ENCODE peak calls at places on chromosomes 13 and 19, in six cellular contexts. One of them, this sample, is unnamed.
A peak's percentile ranks its signal among the peaks of the same experiment; 100 is the strongest.

GRCh38 chr19:44613295-44614168 is at the start of gene IGSF23:
- DNase-seq in tibial nerve: no peak
- DNase-seq in tibial artery: no peak
- DNase-seq in IMR-90: no peak
- DNase-seq in A549: no peak
- DNase-seq in uterus: no peak
- DNase-seq in this sample: no peak

GRCh38 chr13:110627761-110628476 is 12.6 kb downstream of the NAXD start:
- DNase-seq in tibial nerve: no peak
- DNase-seq in tibial artery: no peak
- DNase-seq in IMR-90: no peak
- DNase-seq in A549: no peak
- DNase-seq in uterus: no peak
- DNase-seq in this sample: no peak

GRCh38 chr13:29959086-29959485 is 108.7 kb upstream of the UBL3 start:
- DNase-seq in tibial nerve: no peak
- DNase-seq in tibial artery: no peak
- DNase-seq in IMR-90: no peak
- DNase-seq in A549: no peak
- DNase-seq in uterus: no peak
- DNase-seq in this sample: no peak

GRCh38 chr13:111388851-111389500 is 68.5 kb downstream of the TEX29 start:
- DNase-seq in tibial nerve: no peak
- DNase-seq in tibial artery: peak; percentile 17
- DNase-seq in IMR-90: no peak
- DNase-seq in A549: no peak
- DNase-seq in uterus: no peak
- DNase-seq in this sample: no peak

GRCh38 chr13:35512271-35512920 is 35.9 kb upstream of the MAB21L1 start:
- DNase-seq in tibial nerve: no peak
- DNase-seq in tibial artery: no peak
- DNase-seq in IMR-90: peak; percentile 90
- DNase-seq in A549: no peak
- DNase-seq in uterus: peak; percentile 54
- DNase-seq in this sample: peak; percentile 36

GRCh38 chr13:30892966-30893365 is 13.1 kb upstream of the MEDAG start:
- DNase-seq in tibial nerve: no peak
- DNase-seq in tibial artery: peak; percentile 79
- DNase-seq in IMR-90: peak; percentile 48
- DNase-seq in A549: peak; percentile 13
- DNase-seq in uterus: peak; percentile 78
- DNase-seq in this sample: no peak

GRCh38 chr19:46205183-46205984 is 24.2 kb upstream of the IGFL1 start:
- DNase-seq in tibial nerve: no peak
- DNase-seq in tibial artery: no peak
- DNase-seq in IMR-90: no peak
- DNase-seq in A549: no peak
- DNase-seq in uterus: no peak
- DNase-seq in this sample: no peak

GRCh38 chr13:25151626-25152025 is 20.5 kb downstream of the AMER2 start:
- DNase-seq in tibial nerve: no peak
- DNase-seq in tibial artery: no peak
- DNase-seq in IMR-90: no peak
- DNase-seq in A549: no peak
- DNase-seq in uterus: no peak
- DNase-seq in this sample: no peak

GRCh38 chr13:24618219-24618955 is 61.8 kb upstream of the ATP12A start:
- DNase-seq in tibial nerve: no peak
- DNase-seq in tibial artery: no peak
- DNase-seq in IMR-90: no peak
- DNase-seq in A549: no peak
- DNase-seq in uterus: no peak
- DNase-seq in this sample: no peak

GRCh38 chr13:29754486-29754806 is 96.0 kb downstream of the UBL3 start:
- DNase-seq in tibial nerve: no peak
- DNase-seq in tibial artery: no peak
- DNase-seq in IMR-90: peak; percentile 61
- DNase-seq in A549: no peak
- DNase-seq in uterus: no peak
- DNase-seq in this sample: no peak

GRCh38 chr19:19805480-19805879 is 16.1 kb downstream of the ZNF506 start:
- DNase-seq in tibial nerve: no peak
- DNase-seq in tibial artery: no peak
- DNase-seq in IMR-90: no peak
- DNase-seq in A549: no peak
- DNase-seq in uterus: no peak
- DNase-seq in this sample: no peak

GRCh38 chr13:33285420-33286124 is at the start of gene STARD13:
- DNase-seq in tibial nerve: peak; percentile 95
- DNase-seq in tibial artery: peak; percentile 97
- DNase-seq in IMR-90: peak; percentile 98
- DNase-seq in A549: peak; percentile 78
- DNase-seq in uterus: peak; percentile 94
- DNase-seq in this sample: peak; percentile 98

GRCh38 chr19:8302357-8302691 is 5.8 kb downstream of the CD320 start:
- DNase-seq in tibial nerve: peak; percentile 14
- DNase-seq in tibial artery: no peak
- DNase-seq in IMR-90: no peak
- DNase-seq in A549: no peak
- DNase-seq in uterus: peak; percentile 16
- DNase-seq in this sample: no peak

GRCh38 chr13:30932481-30933333 is at the start of gene TEX26:
- DNase-seq in tibial nerve: no peak
- DNase-seq in tibial artery: no peak
- DNase-seq in IMR-90: no peak
- DNase-seq in A549: no peak
- DNase-seq in uterus: no peak
- DNase-seq in this sample: no peak

GRCh38 chr19:58055483-58055874 is 3.6 kb upstream of the ZNF135 start:
- DNase-seq in tibial nerve: no peak
- DNase-seq in tibial artery: no peak
- DNase-seq in IMR-90: no peak
- DNase-seq in A549: no peak
- DNase-seq in uterus: no peak
- DNase-seq in this sample: no peak

DNA sequence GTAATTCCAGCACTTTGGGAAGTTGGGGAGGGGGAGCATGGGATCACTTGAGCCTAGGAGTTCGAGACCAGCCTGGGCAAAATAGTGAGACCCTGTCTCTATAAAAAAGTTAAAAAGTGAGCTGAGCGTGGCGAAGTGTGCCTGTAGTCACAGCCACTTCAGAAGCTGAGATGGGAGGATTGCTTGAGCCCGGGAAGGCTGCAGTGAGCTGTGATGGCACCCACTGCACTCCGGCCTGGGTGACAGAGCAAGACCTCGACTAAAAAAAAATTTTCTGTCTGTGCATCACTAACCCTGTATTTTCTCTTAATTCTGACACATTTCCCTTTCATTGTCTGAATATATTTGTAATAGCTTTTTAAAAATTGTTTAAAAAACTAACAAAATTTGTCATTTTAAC is 29.8 kb downstream of the LATS2 start:
- DNase-seq in tibial nerve: no peak
- DNase-seq in tibial artery: no peak
- DNase-seq in IMR-90: no peak
- DNase-seq in A549: no peak
- DNase-seq in uterus: no peak
- DNase-seq in this sample: no peak
- H3K4me1 ChIP-seq in tibial nerve: peaks cover 53% of the 10 kb centered on the region
- H3K4me1 ChIP-seq in tibial artery: peaks cover 56% of the 10 kb centered on the region
- H3K4me1 ChIP-seq in IMR-90: peaks cover 28% of the 10 kb centered on the region
- H3K4me1 ChIP-seq in A549: peaks cover 30% of the 10 kb centered on the region
- H3K4me1 ChIP-seq in uterus: peaks cover 4% of the 10 kb centered on the region
- H3K4me1 ChIP-seq in this sample: peaks cover 5% of the 10 kb centered on the region

GRCh38 chr13:43764349-43764748 is 22.4 kb downstream of the ENOX1 start:
- DNase-seq in tibial nerve: no peak
- DNase-seq in tibial artery: no peak
- DNase-seq in IMR-90: no peak
- DNase-seq in A549: no peak
- DNase-seq in uterus: no peak
- DNase-seq in this sample: no peak

GRCh38 chr13:43760257-43760656 is 26.5 kb downstream of the ENOX1 start:
- DNase-seq in tibial nerve: no peak
- DNase-seq in tibial artery: no peak
- DNase-seq in IMR-90: no peak
- DNase-seq in A549: no peak
- DNase-seq in uterus: no peak
- DNase-seq in this sample: no peak

GRCh38 chr13:43766766-43767165 is 20.0 kb downstream of the ENOX1 start:
- DNase-seq in tibial nerve: no peak
- DNase-seq in tibial artery: no peak
- DNase-seq in IMR-90: no peak
- DNase-seq in A549: no peak
- DNase-seq in uterus: peak; percentile 34
- DNase-seq in this sample: no peak

GRCh38 chr13:43767351-43767901 is 19.3 kb downstream of the ENOX1 start:
- DNase-seq in tibial nerve: no peak
- DNase-seq in tibial artery: peak; percentile 21
- DNase-seq in IMR-90: no peak
- DNase-seq in A549: no peak
- DNase-seq in uterus: peak; percentile 19
- DNase-seq in this sample: no peak

DNA sequence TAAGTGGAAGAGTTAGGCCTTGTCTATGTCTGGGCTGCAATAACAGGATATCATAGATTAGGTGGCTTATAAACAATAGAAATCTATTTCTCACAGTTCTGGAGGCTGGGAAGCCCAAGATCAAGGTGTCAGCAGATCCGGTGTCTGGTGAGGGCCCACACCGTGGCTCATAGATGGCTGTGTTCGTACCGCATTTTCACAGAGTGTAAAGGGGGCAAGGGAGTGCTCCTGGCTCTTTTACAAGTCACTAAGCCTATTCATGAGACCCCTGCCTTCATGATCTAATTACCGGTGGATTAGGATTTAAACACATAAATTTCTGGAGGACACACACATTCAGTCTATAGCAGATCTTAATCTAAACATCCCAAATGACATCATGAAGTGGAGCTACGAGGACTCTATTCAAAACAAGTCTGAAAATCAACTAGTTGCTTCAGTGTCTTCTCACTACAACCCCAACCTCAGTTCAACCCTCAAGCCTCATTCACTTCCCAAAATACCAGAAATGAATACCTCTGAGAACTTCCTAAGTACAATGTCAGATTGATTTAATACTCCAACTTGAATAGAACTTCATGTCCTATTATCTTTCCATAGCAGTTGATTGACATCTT is 23.5 kb downstream of the ENOX1 start:
- DNase-seq in tibial nerve: no peak
- DNase-seq in tibial artery: no peak
- DNase-seq in IMR-90: no peak
- DNase-seq in A549: no peak
- DNase-seq in uterus: no peak
- DNase-seq in this sample: no peak
- TF ChIP-seq CTCF in tibial nerve: no peak
- TF ChIP-seq CTCF in tibial artery: no peak
- TF ChIP-seq CTCF in IMR-90: no peak
- TF ChIP-seq CTCF in A549: no peak
- TF ChIP-seq CTCF in uterus: no peak
- TF ChIP-seq CTCF in this sample: no peak

DNA sequence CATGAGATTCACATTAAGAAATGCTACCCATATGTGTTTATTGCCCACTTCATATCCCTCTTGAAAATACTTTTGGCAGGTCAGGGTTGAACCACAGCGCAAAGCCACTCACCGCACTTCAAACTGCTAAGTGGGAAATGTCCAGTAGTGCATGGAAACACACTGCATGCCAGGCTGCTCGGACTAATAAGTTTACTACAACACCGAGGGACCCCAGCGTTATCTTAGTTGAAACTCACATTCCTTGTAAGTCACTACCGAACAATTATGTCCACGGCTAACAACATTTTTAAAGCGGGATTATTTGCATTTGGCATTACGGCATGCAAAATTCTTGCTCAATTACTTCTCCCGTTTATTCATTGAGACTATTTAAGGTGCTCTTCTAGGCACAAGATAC is 4.0 kb downstream of the BRD4 start:
- DNase-seq in tibial nerve: no peak
- DNase-seq in tibial artery: no peak
- DNase-seq in IMR-90: no peak
- DNase-seq in A549: no peak
- DNase-seq in uterus: no peak
- DNase-seq in this sample: no peak
- H3K4me1 ChIP-seq in tibial nerve: peaks cover 84% of the 10 kb centered on the region
- H3K4me1 ChIP-seq in tibial artery: peaks cover 83% of the 10 kb centered on the region
- H3K4me1 ChIP-seq in IMR-90: peaks cover 30% of the 10 kb centered on the region
- H3K4me1 ChIP-seq in A549: peaks cover 77% of the 10 kb centered on the region
- H3K4me1 ChIP-seq in uterus: peaks cover 7% of the 10 kb centered on the region
- H3K4me1 ChIP-seq in this sample: peaks cover 38% of the 10 kb centered on the region

GRCh38 chr13:21175656-21176194 is 627 bp downstream of the SKA3 start:
- DNase-seq in tibial nerve: no peak
- DNase-seq in tibial artery: no peak
- DNase-seq in IMR-90: peak; percentile 28
- DNase-seq in A549: no peak
- DNase-seq in uterus: no peak
- DNase-seq in this sample: no peak

GRCh38 chr13:21181671-21182070 is 5.2 kb downstream of the MRPL57 start:
- DNase-seq in tibial nerve: no peak
- DNase-seq in tibial artery: no peak
- DNase-seq in IMR-90: no peak
- DNase-seq in A549: no peak
- DNase-seq in uterus: no peak
- DNase-seq in this sample: no peak

GRCh38 chr13:21176982-21177284 is 475 bp downstream of the MRPL57 start:
- DNase-seq in tibial nerve: no peak
- DNase-seq in tibial artery: no peak
- DNase-seq in IMR-90: no peak
- DNase-seq in A549: no peak
- DNase-seq in uterus: no peak
- DNase-seq in this sample: no peak

GRCh38 chr13:21171420-21171819 is 4.9 kb downstream of the SKA3 start:
- DNase-seq in tibial nerve: no peak
- DNase-seq in tibial artery: no peak
- DNase-seq in IMR-90: no peak
- DNase-seq in A549: no peak
- DNase-seq in uterus: no peak
- DNase-seq in this sample: no peak

DNA sequence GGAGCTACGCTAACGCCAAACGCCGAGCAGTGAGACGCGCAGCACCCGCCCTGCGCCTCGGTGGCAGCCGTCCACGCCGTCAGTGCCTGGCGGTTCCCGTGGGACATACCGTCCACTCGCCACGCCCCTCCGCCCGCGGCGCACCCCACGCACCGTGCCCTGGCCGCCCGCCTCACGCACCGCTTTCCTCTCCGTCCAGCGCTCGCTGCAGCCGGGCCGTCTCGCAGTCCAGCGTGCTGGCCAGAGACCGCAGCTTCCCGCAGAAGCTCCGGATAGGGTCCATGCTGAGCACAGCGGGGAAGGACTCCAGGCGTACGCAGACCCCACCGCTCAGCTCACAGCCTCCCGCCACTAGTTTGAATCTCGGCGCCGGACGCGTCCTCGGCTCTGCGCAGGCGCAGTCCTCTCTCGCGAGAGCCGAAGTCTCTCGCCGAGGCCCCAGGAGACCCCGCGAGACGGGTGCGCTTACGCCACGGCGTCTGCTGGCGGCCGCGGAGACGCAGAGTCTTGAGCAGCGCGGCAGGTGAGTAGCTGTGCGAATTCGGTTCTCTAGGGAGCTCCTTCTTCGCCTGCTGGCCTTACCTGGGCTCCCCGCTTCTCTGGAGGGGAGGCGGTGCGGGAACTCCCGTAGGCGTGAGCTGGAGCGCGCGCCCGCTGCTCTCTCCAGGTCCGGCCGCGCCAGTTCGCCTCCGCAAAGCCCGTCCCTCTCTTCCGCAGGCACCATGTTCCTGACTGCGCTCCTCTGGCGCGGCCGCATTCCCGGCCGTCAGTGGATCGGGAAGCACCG is at the start of the genes MRPL57 and SKA3:
- DNase-seq in tibial nerve: peak; percentile 81
- DNase-seq in tibial artery: peak; percentile 84
- DNase-seq in IMR-90: peak; percentile 91
- DNase-seq in A549: peak; percentile 69
- DNase-seq in uterus: peak; percentile 93
- DNase-seq in this sample: peak; percentile 89
- TF ChIP-seq CTCF in tibial nerve: peak; percentile 74
- TF ChIP-seq CTCF in tibial artery: peak; percentile 34
- TF ChIP-seq CTCF in IMR-90: no peak
- TF ChIP-seq CTCF in A549: no peak
- TF ChIP-seq CTCF in uterus: peak; percentile 46
- TF ChIP-seq CTCF in this sample: no peak